ENCODE peak calls at places on chromosome 11, in five cellular contexts. K is neural progenitor cell, O is left ventricle myocardium inferior, S is GM23248, B is BJ. N is an unnamed sample.

GRCh38 chr11:14578551-14578956 is 58.4 kb upstream of the PSMA1 start:
- DNase-seq in K (no peak), O (no peak), S (no peak), B (no peak), N (no peak)

GRCh38 chr11:58958500-58958899 is 19.2 kb downstream of the GLYATL1 start:
- DNase-seq in K (peak), O (no peak), S (peak), B (no peak), N (no peak)

GRCh38 chr11:18321622-18321990 is 334 bp downstream of the HPS5 start:
- DNase-seq in K (no peak), O (no peak), S (peak), B (no peak), N (no peak)

GRCh38 chr11:120646206-120646605 is 134.7 kb downstream of the GRIK4 start:
- DNase-seq in K (no peak), O (no peak), S (no peak), B (no peak), N (no peak)

GRCh38 chr11:11976476-11977187 is 31.8 kb downstream of the DKK3 start:
- DNase-seq in K (no peak), O (no peak), S (peak), B (no peak), N (peak)

GRCh38 chr11:105937331-105937730 is 84.7 kb downstream of the MSANTD4 start:
- DNase-seq in K (no peak), O (no peak), S (peak), B (peak), N (no peak)

GRCh38 chr11:112016088-112016764 is 9.0 kb upstream of the DLAT start:
- DNase-seq in K (no peak), O (no peak), S (peak), B (no peak), N (no peak)

GRCh38 chr11:70544774-70545625 is 146.7 kb downstream of the CTTN start:
- DNase-seq in K (peak), O (no peak), S (peak), B (no peak), N (peak)

GRCh38 chr11:73340164-73340563 is 32.1 kb downstream of the ARHGEF17 start:
- DNase-seq in K (no peak), O (no peak), S (peak), B (no peak), N (no peak)

GRCh38 chr11:87338046-87338639 is 300.4 kb downstream of the TMEM135 start:
- DNase-seq in K (no peak), O (no peak), S (peak), B (no peak), N (no peak)

GRCh38 chr11:77724639-77725038 is 87.0 kb upstream of the CLNS1A start:
- DNase-seq in K (peak), O (no peak), S (no peak), B (no peak), N (no peak)

GRCh38 chr11:64935634-64936081 is at the start of gene GPHA2:
- DNase-seq in K (peak), O (no peak), S (peak), B (no peak), N (no peak)

GRCh38 chr11:46387919-46388618 is 3.5 kb downstream of the CHRM4 start:
- DNase-seq in K (no peak), O (no peak), S (no peak), B (no peak), N (no peak)

GRCh38 chr11:35045219-35045819 is 93.7 kb upstream of the CD44 start:
- DNase-seq in K (no peak), O (no peak), S (no peak), B (no peak), N (peak)

GRCh38 chr11:31828217-31828616 is 17.1 kb upstream of the PAX6 start:
- DNase-seq in K (no peak), O (no peak), S (no peak), B (no peak), N (no peak)
- H3K4me3 ChIP-seq in K (no peak), O (no peak), S (no peak), B (no peak), N (no peak)

DNA sequence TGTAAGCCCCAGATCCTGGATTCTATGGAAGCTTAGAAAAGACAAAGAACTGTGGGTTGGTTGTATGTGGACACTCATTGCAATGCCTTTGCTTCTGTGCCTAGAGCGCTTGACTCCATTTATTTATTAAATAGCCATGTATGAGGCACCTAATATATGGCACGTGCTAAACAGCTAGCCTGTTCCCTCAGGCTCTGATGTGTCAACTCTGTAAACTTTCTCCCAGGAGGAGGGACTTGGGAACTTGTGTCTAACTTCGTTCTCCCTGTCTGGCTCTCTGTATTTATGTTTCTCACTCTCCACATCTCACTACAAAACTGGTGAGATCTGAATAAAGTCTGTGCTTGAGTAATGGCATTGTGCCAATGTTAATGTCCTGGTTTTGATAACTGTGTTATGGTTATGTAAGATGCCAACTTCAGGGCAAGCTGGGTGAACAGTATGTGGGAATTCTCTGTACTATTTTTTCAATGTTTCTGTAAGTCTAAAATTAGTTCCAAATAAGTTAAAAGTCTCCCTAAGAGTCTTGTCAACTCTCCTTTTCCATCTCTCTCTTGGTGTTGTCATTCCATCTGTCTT is 34.1 kb upstream of the ZBTB16 start:
- DNase-seq in K (no peak), O (no peak), S (no peak), B (no peak), N (no peak)
- H3K4me3 ChIP-seq in K (no peak), O (no peak), S (no peak), B (no peak), N (no peak)

GRCh38 chr11:10566257-10566956 is 2.1 kb downstream of the LYVE1 start:
- DNase-seq in K (no peak), O (no peak), S (peak), B (no peak), N (no peak)

GRCh38 chr11:10567466-10567865 is 999 bp downstream of the LYVE1 start:
- DNase-seq in K (no peak), O (no peak), S (no peak), B (no peak), N (no peak)

GRCh38 chr11:10564692-10565318 is 3.7 kb downstream of the LYVE1 start:
- DNase-seq in K (no peak), O (no peak), S (peak), B (no peak), N (no peak)

GRCh38 chr11:10565493-10565892 is 3.0 kb downstream of the LYVE1 start:
- DNase-seq in K (no peak), O (no peak), S (no peak), B (no peak), N (no peak)

DNA sequence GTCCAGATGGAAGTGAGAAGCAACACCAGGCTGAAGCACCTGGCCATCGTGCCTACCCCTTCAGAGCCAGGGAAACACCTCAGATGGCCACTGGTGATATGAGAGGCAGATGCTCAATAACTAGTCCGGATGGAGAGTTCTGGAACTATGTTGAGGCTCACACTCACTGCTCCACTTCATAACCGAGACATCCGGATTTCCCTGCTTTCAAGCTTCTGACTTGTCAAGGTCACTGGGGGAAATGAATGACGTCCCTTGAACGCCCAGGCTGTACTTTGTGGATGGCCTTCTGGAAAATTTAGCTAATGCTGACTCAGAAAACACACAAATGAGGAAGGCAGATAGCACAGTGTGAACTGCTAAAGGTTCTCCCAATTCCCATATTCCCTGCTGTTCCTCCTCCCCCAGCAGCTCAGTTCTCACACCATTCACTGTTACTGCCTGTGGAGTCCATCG is at the start of gene LYVE1:
- DNase-seq in K (no peak), O (no peak), S (no peak), B (no peak), N (no peak)
- H3K4me3 ChIP-seq in K (no peak), O (peak), S (no peak), B (no peak), N (no peak)

GRCh38 chr11:96306933-96307747 is 35.9 kb downstream of the MAML2 start:
- DNase-seq in K (peak), O (peak), S (peak), B (peak), N (peak)

GRCh38 chr11:96306600-96306932 is 36.4 kb downstream of the MAML2 start:
- DNase-seq in K (no peak), O (no peak), S (peak), B (no peak), N (no peak)

GRCh38 chr11:96309001-96309642 is 33.9 kb downstream of the MAML2 start:
- DNase-seq in K (peak), O (no peak), S (peak), B (no peak), N (no peak)

GRCh38 chr11:96309643-96310017 is 33.4 kb downstream of the MAML2 start:
- DNase-seq in K (no peak), O (no peak), S (no peak), B (no peak), N (no peak)

DNA sequence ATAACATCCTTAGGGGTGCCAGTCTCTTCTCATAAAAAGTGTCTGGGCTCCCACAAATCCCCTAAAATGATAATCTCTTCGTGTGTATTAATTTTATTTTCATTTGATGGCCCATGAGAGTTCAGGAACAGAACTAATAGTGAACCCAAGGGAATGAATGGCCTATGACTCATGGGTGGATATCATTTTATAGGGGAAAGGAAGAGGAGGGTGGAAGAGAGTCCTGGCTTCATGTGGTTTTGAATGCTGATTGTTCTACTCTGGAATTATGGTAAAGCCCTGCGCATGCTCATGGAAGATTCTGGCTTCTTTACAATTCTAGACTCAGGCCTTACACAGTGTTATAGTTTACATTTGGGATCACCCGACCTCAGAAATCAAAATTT is 35.3 kb downstream of the MAML2 start:
- DNase-seq in K (no peak), O (no peak), S (peak), B (peak), N (no peak)
- H3K4me3 ChIP-seq in K (no peak), O (peak), S (peak), B (peak), N (peak)

GRCh38 chr11:45334410-45334809 is 48.3 kb upstream of the SYT13 start:
- DNase-seq in K (no peak), O (no peak), S (no peak), B (no peak), N (no peak)

GRCh38 chr11:45333506-45333971 is 47.4 kb upstream of the SYT13 start:
- DNase-seq in K (no peak), O (peak), S (peak), B (no peak), N (no peak)

GRCh38 chr11:45332486-45332934 is 46.4 kb upstream of the SYT13 start:
- DNase-seq in K (peak), O (no peak), S (peak), B (no peak), N (no peak)

GRCh38 chr11:45331839-45332485 is 45.8 kb upstream of the SYT13 start:
- DNase-seq in K (no peak), O (no peak), S (peak), B (no peak), N (no peak)

DNA sequence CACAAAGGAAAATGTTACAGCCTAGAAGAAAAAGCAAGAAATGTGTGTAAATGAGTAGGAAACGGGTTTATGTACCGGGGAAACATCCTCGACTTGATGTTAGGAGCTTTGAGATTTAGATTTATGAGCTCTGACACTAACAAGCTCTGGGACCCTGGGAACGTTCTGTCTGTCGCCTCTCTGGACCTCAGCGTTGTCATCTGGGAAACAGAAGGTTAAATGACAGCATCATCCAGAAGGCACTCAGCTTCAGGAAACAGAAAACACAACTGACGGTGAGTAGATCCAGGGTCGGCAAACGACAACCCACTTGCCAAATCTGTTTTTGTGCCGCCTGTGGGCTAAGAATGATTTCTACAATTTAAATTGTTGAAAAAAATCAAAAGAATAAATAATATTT is 46.9 kb upstream of the SYT13 start:
- DNase-seq in K (no peak), O (no peak), S (no peak), B (no peak), N (no peak)
- H3K4me3 ChIP-seq in K (no peak), O (peak), S (no peak), B (no peak), N (peak)